ENCODE peak calls at places on chromosomes 3 and 15, in five cellular contexts. F, H, Z, J and W are unnamed samples.

GRCh38 chr3:177802151-177802900 is 605.0 kb upstream of the TBL1XR1 start:
- DNase-seq in F (no peak), H (no peak), Z (no peak), J (no peak), W (no peak)

GRCh38 chr3:95212117-95212516 is 1149.3 kb downstream of the NSUN3 start:
- DNase-seq in F (no peak), H (no peak), Z (no peak), J (no peak), W (no peak)

GRCh38 chr3:184679056-184679502 is 32.8 kb downstream of the MAGEF1 start:
- DNase-seq in F (no peak), H (peak), Z (peak), J (no peak), W (peak)

GRCh38 chr3:60277376-60277800 is 973.9 kb downstream of the FHIT start:
- DNase-seq in F (no peak), H (no peak), Z (no peak), J (no peak), W (peak)

GRCh38 chr15:45276851-45277250 is 24.8 kb downstream of the SLC28A2 start:
- DNase-seq in F (no peak), H (peak), Z (peak), J (no peak), W (no peak)

GRCh38 chr3:4988815-4989648 is 9.8 kb downstream of the BHLHE40 start:
- DNase-seq in F (no peak), H (peak), Z (peak), J (no peak), W (peak)

GRCh38 chr3:67559029-67559605 is 95.3 kb downstream of the SUCLG2 start:
- DNase-seq in F (no peak), H (no peak), Z (no peak), J (no peak), W (no peak)

GRCh38 chr3:157500232-157500631 is 3.0 kb downstream of the VEPH1 start:
- DNase-seq in F (no peak), H (no peak), Z (no peak), J (no peak), W (no peak)

GRCh38 chr3:10622456-10622855 is 117.1 kb upstream of the ATP2B2 start:
- DNase-seq in F (no peak), H (no peak), Z (no peak), J (no peak), W (no peak)

GRCh38 chr15:77607894-77608261 is 24.8 kb downstream of the LINGO1 start:
- DNase-seq in F (no peak), H (peak), Z (no peak), J (no peak), W (no peak)

GRCh38 chr3:71436337-71436736 is 147.2 kb downstream of the FOXP1 start:
- DNase-seq in F (no peak), H (no peak), Z (no peak), J (no peak), W (no peak)

GRCh38 chr15:82066455-82066854 is 20.6 kb upstream of the MEX3B start:
- DNase-seq in F (no peak), H (no peak), Z (no peak), J (no peak), W (no peak)

GRCh38 chr3:114227076-114227475 is 10.3 kb downstream of the ZNF80 start:
- DNase-seq in F (no peak), H (no peak), Z (no peak), J (no peak), W (no peak)

GRCh38 chr3:152299243-152299976 is 30.7 kb downstream of the MBNL1 start:
- DNase-seq in F (no peak), H (no peak), Z (no peak), J (no peak), W (no peak)

GRCh38 chr3:152300029-152300764 is 31.5 kb downstream of the MBNL1 start:
- DNase-seq in F (no peak), H (no peak), Z (no peak), J (no peak), W (no peak)

GRCh38 chr3:152296990-152297389 is 28.3 kb downstream of the MBNL1 start:
- DNase-seq in F (no peak), H (no peak), Z (no peak), J (no peak), W (no peak)

GRCh38 chr3:152296382-152296781 is 27.7 kb downstream of the MBNL1 start:
- DNase-seq in F (no peak), H (no peak), Z (no peak), J (no peak), W (no peak)

GRCh38 chr3:152298393-152299242 is 29.9 kb downstream of the MBNL1 start:
- DNase-seq in F (peak), H (peak), Z (peak), J (peak), W (peak)
- H3K4me3 ChIP-seq in F (peak), H (peak), Z (peak), J (peak), W (no peak)

GRCh38 chr15:61185759-61186158 is 43.3 kb downstream of the RORA start:
- DNase-seq in F (no peak), H (no peak), Z (no peak), J (no peak), W (no peak)

GRCh38 chr15:61188168-61188567 is 40.9 kb downstream of the RORA start:
- DNase-seq in F (no peak), H (no peak), Z (no peak), J (no peak), W (no peak)

GRCh38 chr15:61182955-61183354 is 46.1 kb downstream of the RORA start:
- DNase-seq in F (no peak), H (peak), Z (no peak), J (no peak), W (no peak)

GRCh38 chr15:61184431-61184830 is 44.7 kb downstream of the RORA start:
- DNase-seq in F (no peak), H (no peak), Z (no peak), J (no peak), W (no peak)

DNA sequence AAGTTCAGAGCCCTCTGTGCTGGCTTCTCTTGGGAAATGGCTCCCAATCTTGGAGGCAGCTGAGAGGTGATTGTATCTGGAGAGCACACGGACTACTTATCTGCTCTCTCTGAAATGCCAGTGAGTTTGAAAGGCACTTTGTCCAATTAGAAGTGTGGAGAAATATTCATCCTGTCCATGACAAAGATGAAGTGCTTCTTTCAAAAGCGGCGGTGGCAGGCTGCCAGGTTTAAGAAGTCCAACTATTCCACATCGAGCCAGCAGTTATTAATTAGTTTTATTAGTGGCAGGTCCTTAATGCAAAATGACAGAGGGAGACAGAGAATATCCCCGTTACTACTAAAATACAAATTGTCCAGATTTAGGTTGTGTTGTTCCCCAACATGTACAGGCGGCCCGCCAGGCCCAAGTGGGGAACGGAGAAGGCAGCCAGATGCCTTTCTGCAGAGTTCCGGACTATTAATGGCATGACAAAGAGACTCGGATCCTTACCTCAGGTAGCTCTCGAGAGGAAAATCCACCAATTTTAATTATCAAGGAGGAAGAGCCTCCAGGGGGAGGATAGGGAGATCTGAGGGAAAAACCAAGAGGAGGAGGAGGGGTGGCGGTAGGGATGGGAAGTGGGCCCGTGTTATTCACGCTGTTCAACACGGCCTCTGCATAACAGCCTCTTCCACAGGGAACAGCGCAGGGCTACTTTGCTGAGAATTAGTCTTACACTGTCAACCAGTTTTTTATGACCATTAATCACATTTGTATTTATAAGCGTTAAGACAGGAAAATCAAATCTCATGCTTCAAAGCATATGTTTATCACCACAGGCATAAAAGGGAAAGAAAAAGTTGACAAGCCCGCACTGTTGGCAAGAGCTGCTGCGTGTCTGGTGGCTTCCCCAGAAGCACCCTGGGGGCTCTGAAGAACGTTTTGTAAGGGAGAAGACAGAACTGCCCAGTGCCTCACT is 41.9 kb downstream of the RORA start:
- DNase-seq in F (no peak), H (peak), Z (no peak), J (no peak), W (no peak)
- H3K27ac ChIP-seq in F (no peak), H (no peak), Z (no peak), J (no peak), W (no peak)

GRCh38 chr15:68277605-68278344 is at the start of gene FEM1B:
- DNase-seq in F (peak), H (peak), Z (peak), J (peak), W (peak)
- TF ChIP-seq CTCF in F (peak), H (no peak), Z (no peak), J (no peak), W (peak)

GRCh38 chr3:16374047-16375019 is 109.3 kb downstream of the OXNAD1 start:
- DNase-seq in F (no peak), H (no peak), Z (no peak), J (no peak), W (no peak)
- H3K4me3 ChIP-seq in F (no peak), H (no peak), Z (no peak), J (no peak), W (no peak)